ENCODE peak calls at places on chromosomes 6 and 20, in six cellular contexts. X, Q, H, R, D and L are unnamed samples.

GRCh38 chr6:166005846-166006592 is 161.6 kb downstream of the TBXT start:
- DNase-seq in X (peak; percentile 58), Q (no peak), H (peak; percentile 64), R (no peak), D (peak; percentile 68), L (peak; percentile 77)

GRCh38 chr20:2652724-2653510 is 485 bp downstream of the NOP56 start:
- DNase-seq in X (no peak), Q (peak; percentile 95), H (no peak), R (peak; percentile 33), D (peak; percentile 60), L (no peak)

GRCh38 chr20:13349240-13349604 is 128.1 kb downstream of the ISM1 start:
- DNase-seq in X (no peak), Q (no peak), H (no peak), R (no peak), D (no peak), L (no peak)

GRCh38 chr20:41152108-41152757 is 14.9 kb downstream of the PLCG1 start:
- DNase-seq in X (no peak), Q (no peak), H (no peak), R (no peak), D (no peak), L (no peak)

GRCh38 chr20:20276806-20277530 is 90.9 kb upstream of the INSM1 start:
- DNase-seq in X (no peak), Q (no peak), H (no peak), R (no peak), D (peak; percentile 45), L (no peak)

GRCh38 chr6:1594495-1595200 is 15.1 kb upstream of the FOXC1 start:
- DNase-seq in X (peak; percentile 9), Q (peak; percentile 70), H (no peak), R (no peak), D (no peak), L (no peak)

GRCh38 chr6:111614833-111615582 is 9.3 kb upstream of the TRAF3IP2 start:
- DNase-seq in X (no peak), Q (no peak), H (no peak), R (no peak), D (no peak), L (peak; percentile 21)

GRCh38 chr20:43840382-43841070 is 74.1 kb upstream of the TOX2 start:
- DNase-seq in X (no peak), Q (no peak), H (no peak), R (no peak), D (no peak), L (no peak)

GRCh38 chr6:138339024-138339423 is 38.7 kb upstream of the SMIM28 start:
- DNase-seq in X (no peak), Q (no peak), H (no peak), R (no peak), D (no peak), L (no peak)

GRCh38 chr20:38343798-38344701 is 2.2 kb upstream of the LBP start:
- DNase-seq in X (no peak), Q (no peak), H (no peak), R (no peak), D (no peak), L (no peak)

GRCh38 chr20:611843-612185 is 1.7 kb upstream of the TCF15 start:
- DNase-seq in X (no peak), Q (no peak), H (no peak), R (no peak), D (no peak), L (no peak)

GRCh38 chr6:53831081-53831839 is 36.5 kb downstream of the LRRC1 start:
- DNase-seq in X (no peak), Q (no peak), H (no peak), R (no peak), D (no peak), L (no peak)

GRCh38 chr6:31945507-31946369 is at the start of gene CFB:
- DNase-seq in X (peak; percentile 66), Q (peak; percentile 70), H (peak; percentile 60), R (peak; percentile 83), D (peak; percentile 77), L (peak; percentile 82)

GRCh38 chr20:17964632-17965031 is 4.0 kb downstream of the SNX5 start:
- DNase-seq in X (no peak), Q (no peak), H (no peak), R (no peak), D (no peak), L (no peak)

GRCh38 chr20:17961600-17961965 is 7.0 kb downstream of the SNX5 start:
- DNase-seq in X (no peak), Q (no peak), H (no peak), R (no peak), D (no peak), L (no peak)

GRCh38 chr20:17964073-17964472 is 4.5 kb downstream of the SNX5 start:
- DNase-seq in X (no peak), Q (no peak), H (no peak), R (no peak), D (no peak), L (no peak)

GRCh38 chr20:17965042-17965697 is 3.4 kb downstream of the SNX5 start:
- DNase-seq in X (no peak), Q (peak; percentile 80), H (no peak), R (no peak), D (no peak), L (no peak)

DNA sequence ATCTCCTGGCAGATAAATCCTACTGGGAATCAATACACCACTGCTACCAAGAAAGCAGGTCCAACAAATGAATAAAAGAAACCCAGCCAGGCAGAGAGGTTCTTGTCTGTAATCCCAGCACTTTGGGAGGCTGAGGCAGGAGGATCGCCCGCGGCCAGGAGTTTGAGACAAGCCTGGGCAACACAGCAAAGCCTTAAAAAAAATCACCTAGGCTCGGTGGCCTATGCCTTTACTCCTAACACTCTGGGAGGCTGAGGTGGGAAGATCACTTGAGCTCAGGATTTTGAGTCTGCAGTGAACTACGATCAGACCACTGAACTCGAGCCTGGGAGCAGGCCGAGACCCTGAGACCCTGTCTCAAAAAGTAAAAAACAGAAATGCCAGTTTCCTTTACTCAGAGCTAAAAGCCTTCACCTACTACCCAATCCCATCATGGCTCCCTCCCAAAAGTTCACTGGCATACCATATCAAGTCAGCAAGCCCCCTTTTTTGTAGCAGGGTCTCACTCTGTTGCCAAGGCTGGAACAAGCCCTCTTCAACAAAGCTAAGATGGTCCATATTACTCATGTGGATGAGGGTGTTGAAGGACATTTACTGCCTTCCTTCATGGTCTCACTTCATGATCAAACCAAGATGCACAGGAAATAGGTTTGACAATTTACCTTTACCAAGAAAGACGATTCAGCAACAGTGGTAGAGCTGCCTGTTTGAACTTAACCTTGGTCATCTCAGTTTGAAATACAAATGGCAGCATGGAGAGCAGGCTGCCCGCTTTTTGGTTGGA is 5.3 kb downstream of the SNX5 start:
- DNase-seq in X (no peak), Q (no peak), H (no peak), R (no peak), D (no peak), L (no peak)
- TF ChIP-seq POLR2A in X (no peak), Q (no peak), H (no peak), R (no peak), D (no peak), L (no peak)

GRCh38 chr20:59005523-59006166 is 1.4 kb downstream of the CTSZ start:
- DNase-seq in X (no peak), Q (no peak), H (no peak), R (no peak), D (no peak), L (no peak)

GRCh38 chr20:59006167-59006863 is 739 bp downstream of the CTSZ start:
- DNase-seq in X (no peak), Q (peak; percentile 87), H (no peak), R (no peak), D (no peak), L (peak; percentile 29)

GRCh38 chr20:59004493-59004762 is 2.6 kb downstream of the CTSZ start:
- DNase-seq in X (no peak), Q (peak; percentile 94), H (peak; percentile 50), R (no peak), D (no peak), L (no peak)

GRCh38 chr20:59003836-59004492 is 3.1 kb downstream of the CTSZ start:
- DNase-seq in X (no peak), Q (no peak), H (no peak), R (no peak), D (no peak), L (no peak)

GRCh38 chr20:59004763-59005522 is 2.1 kb downstream of the CTSZ start:
- DNase-seq in X (no peak), Q (peak; percentile 94), H (peak; percentile 64), R (no peak), D (peak; percentile 43), L (peak; percentile 22)
- H3K4me3 ChIP-seq in X (no peak overlapping the region), Q (peak overlapping the region; percentile 62), H (peak overlapping the region; percentile 93), R (no peak overlapping the region), D (no peak overlapping the region), L (no peak overlapping the region)

DNA sequence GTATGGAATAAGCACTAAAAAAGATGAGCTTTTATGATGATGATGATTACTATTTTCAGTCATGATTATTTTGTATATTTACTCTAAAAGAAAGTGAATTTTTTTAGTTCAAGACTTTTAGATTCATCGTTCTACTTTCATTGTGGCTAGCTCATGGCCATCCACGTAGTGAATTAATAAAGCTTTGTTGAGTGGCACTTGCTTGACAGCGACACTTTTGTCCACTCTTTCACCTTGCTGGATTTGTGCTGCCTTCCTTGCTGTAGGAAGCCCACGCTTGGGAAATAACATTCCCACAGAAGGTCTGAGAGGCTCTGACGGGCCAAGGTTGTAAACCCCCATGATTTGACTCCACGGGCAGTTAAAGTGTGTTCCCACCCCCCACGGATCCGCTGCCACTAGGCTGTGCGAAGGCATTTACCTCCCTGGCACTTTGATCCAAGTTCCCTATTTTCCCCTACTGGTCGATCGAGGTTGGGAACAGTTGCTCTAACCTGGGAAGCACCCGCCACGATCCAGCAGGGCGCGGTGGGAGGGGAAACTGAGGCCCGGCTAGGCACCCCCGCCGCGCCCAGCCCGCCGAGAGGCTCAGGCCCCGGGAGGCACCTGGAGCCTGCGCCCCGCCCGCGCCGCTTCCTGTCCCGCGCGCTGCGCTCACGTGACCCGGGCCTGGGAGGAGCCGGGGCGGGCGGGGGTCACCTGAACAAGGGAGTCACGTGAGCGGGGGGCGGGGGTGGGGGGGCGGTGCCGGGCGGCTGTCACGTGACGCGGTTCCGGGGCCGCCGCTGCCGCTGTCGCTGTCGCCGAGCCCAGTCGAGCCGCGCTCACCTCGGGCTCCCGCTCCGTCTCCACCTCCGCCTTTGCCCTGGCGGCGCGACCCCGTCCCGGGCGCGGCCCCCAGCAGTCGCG is at the start of gene IGF2R:
- DNase-seq in X (peak; percentile 94), Q (peak; percentile 99), H (peak; percentile 95), R (peak; percentile 94), D (peak; percentile 95), L (peak; percentile 90)
- TF ChIP-seq POLR2A in X (peak; percentile 87), Q (no peak), H (peak; percentile 88), R (peak; percentile 77), D (peak; percentile 1), L (no peak)

DNA sequence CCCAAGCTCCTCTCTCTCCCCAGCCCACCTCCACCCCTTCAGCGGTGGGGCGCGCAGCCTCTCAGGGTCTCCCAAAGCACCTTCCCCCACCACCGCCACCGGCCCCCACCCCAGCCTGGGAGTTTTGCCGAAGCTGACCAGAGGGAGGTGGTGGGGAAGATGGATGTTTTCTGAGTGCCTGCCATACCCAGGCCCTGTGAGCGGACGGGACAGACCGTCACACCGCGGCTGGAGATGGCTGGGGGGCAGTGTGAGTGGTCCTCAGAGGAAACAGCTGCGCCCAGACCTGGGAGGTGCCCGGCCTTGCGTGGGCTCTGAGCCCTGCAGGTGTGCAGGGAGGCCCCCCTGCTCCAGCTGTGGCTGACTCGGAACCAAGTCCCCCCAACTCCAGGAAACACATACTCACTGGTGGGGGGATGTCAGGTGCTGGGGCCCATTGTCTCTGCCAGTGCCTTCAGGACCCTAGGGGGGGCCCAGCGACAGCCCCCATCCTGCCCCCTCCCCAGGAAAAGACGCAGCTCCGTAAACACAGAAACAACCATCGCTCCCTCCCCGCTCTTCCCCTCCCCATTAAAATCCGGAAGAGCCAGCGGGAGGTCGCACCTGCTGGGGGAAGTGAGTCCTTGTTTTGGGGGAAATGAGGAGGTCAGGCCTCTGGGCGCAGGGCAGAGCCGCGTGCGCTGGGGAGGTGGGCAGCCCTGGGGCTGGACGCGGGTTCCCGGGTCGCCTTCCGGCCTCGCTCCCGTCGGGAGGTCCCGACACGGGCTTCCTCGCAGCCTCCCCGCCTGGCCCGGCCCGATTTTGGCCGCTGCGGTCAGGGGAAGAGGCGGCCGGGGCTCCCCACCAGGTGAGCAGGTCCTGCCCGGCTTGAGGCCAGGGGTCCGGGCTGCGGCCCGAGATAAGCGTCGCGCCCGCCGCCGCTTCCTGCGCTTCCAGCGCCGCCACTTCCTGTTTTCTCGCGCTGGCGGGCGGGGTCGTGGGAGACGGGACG is 6.1 kb downstream of the C20orf204 start:
- DNase-seq in X (no peak), Q (peak; percentile 83), H (no peak), R (no peak), D (no peak), L (no peak)
- H3K4me3 ChIP-seq in X (no peak overlapping the region), Q (peak overlapping the region; percentile 35), H (peak overlapping the region; percentile 61), R (peak overlapping the region; percentile 25), D (peak overlapping the region; percentile 56), L (no peak overlapping the region)